ENCODE peak calls at places on chromosomes 11 and 22, in seven cellular contexts. R is left ventricle myocardium inferior, F is SHP77, A is NCI-H510A treated with DMSO at 0.1 percent for 48 hours, S is colonic mucosa, M is aorta, J is COLO829. I is an unnamed sample.

GRCh38 chr22:46569848-46570695 is 32.7 kb upstream of the CELSR1 start:
- DNase-seq in M (no peak), S (no peak), A (no peak), R (peak; percentile 8), J (no peak), F (no peak), I (no peak)

GRCh38 chr22:19879651-19879995 is 24.9 kb upstream of the GNB1L start:
- DNase-seq in R (no peak), F (no peak), J (no peak), A (no peak), S (no peak), M (peak; percentile 44), I (no peak)

GRCh38 chr22:19965771-19966709 is 24.4 kb upstream of the TXNRD2 start:
- DNase-seq in S (no peak), M (no peak), A (no peak), J (no peak), F (no peak), R (no peak), I (no peak)

GRCh38 chr22:49930596-49931412 is 12.4 kb downstream of the CRELD2 start:
- DNase-seq in F (peak; percentile 81), R (peak; percentile 58), S (peak; percentile 85), A (peak; percentile 54), J (peak; percentile 59), M (peak; percentile 86), I (no peak)

GRCh38 chr11:69335010-69335409 is 41.1 kb downstream of the MYEOV start:
- DNase-seq in S (peak; percentile 11), M (no peak), J (no peak), A (no peak), R (no peak), F (no peak), I (no peak)

GRCh38 chr11:17791144-17791543 is 56.6 kb downstream of the KCNC1 start:
- DNase-seq in M (no peak), S (no peak), R (no peak), J (no peak), A (no peak), F (no peak), I (no peak)

GRCh38 chr11:40227730-40228129 is 1231.7 kb downstream of the LRRC4C start:
- DNase-seq in A (no peak), M (no peak), R (no peak), J (no peak), S (no peak), F (no peak), I (no peak)

GRCh38 chr11:8100605-8101004 is 19.6 kb downstream of the TUB start:
- DNase-seq in M (no peak), A (no peak), S (no peak), J (no peak), F (no peak), R (no peak), I (no peak)

GRCh38 chr22:43266117-43266516 is 77.1 kb downstream of the SCUBE1 start:
- DNase-seq in S (no peak), A (no peak), R (no peak), M (no peak), J (no peak), F (no peak), I (no peak)

GRCh38 chr22:50622723-50623327 is 5.1 kb downstream of the ARSA start:
- DNase-seq in A (peak; percentile 82), S (peak; percentile 91), M (no peak), R (no peak), J (no peak), F (peak; percentile 94), I (no peak)

GRCh38 chr11:97019754-97020153 is 629.9 kb downstream of the JRKL start:
- DNase-seq in S (no peak), R (no peak), J (no peak), F (no peak), M (no peak), A (no peak), I (no peak)

GRCh38 chr11:36441610-36442208 is 68.4 kb downstream of the TRAF6 start:
- DNase-seq in S (no peak), R (no peak), J (no peak), F (no peak), M (no peak), A (no peak), I (no peak)

GRCh38 chr11:86571273-86571948 is 101.0 kb downstream of the ME3 start:
- DNase-seq in S (peak; percentile 70), A (no peak), R (no peak), F (peak; percentile 28), J (no peak), M (no peak), I (no peak)

GRCh38 chr22:45549739-45550138 is 47.1 kb downstream of the FBLN1 start:
- DNase-seq in J (no peak), A (no peak), R (no peak), S (no peak), M (no peak), F (no peak), I (no peak)

GRCh38 chr11:44870615-44871176 is 80.0 kb downstream of the TP53I11 start:
- DNase-seq in M (no peak), S (no peak), J (no peak), R (no peak), A (no peak), F (no peak), I (no peak)

GRCh38 chr11:78560066-78560597 is 14.5 kb downstream of the NARS2 start:
- DNase-seq in J (no peak), F (no peak), S (no peak), A (no peak), R (no peak), M (no peak), I (no peak)

GRCh38 chr11:43507171-43507570 is 148.5 kb downstream of the TTC17 start:
- DNase-seq in A (no peak), F (no peak), S (no peak), R (no peak), M (no peak), J (no peak), I (no peak)

GRCh38 chr22:38754247-38755154 is 1.3 kb downstream of the SUN2 start:
- DNase-seq in F (peak; percentile 55), J (peak; percentile 27), A (peak; percentile 66), S (peak; percentile 74), R (peak; percentile 54), M (peak; percentile 85), I (no peak)

GRCh38 chr11:10550503-10550902 is 9.5 kb upstream of the RNF141 start:
- DNase-seq in J (no peak), F (no peak), S (no peak), R (no peak), A (no peak), M (no peak), I (no peak)

GRCh38 chr11:92153542-92153941 is 71.1 kb upstream of the FAT3 start:
- DNase-seq in R (no peak), J (no peak), M (no peak), S (no peak), A (no peak), F (no peak), I (no peak)

GRCh38 chr22:41181349-41182241 is 23.5 kb upstream of the L3MBTL2 start:
- DNase-seq in S (no peak), F (no peak), R (no peak), J (no peak), M (peak; percentile 51), A (peak; percentile 36), I (no peak)

GRCh38 chr11:114216804-114217195 is 79.4 kb upstream of the NNMT start:
- DNase-seq in R (no peak), M (no peak), S (no peak), J (no peak), A (no peak), F (no peak), I (no peak)

GRCh38 chr11:7936615-7937014 is 4.9 kb downstream of the OR10A3 start:
- DNase-seq in J (no peak), R (no peak), A (no peak), M (no peak), S (peak; percentile 50), F (no peak), I (no peak)

GRCh38 chr11:17978553-17979287 is 34.1 kb downstream of the SERGEF start:
- DNase-seq in R (peak; percentile 42), A (peak; percentile 54), J (peak; percentile 56), S (peak; percentile 35), M (no peak), F (no peak), I (no peak)

GRCh38 chr11:127651175-127651887 is 650.8 kb upstream of the KIRREL3 start:
- DNase-seq in M (no peak), J (peak; percentile 66), R (no peak), S (no peak), A (no peak), F (no peak), I (no peak)

GRCh38 chr11:61297741-61298140 is 2.6 kb upstream of the VWCE start:
- DNase-seq in A (no peak), R (no peak), S (no peak), F (no peak), J (peak; percentile 50), M (peak; percentile 59), I (no peak)

GRCh38 chr11:102849319-102849718 is 5.9 kb upstream of the MMP3 start:
- DNase-seq in F (no peak), R (no peak), J (no peak), S (no peak), M (no peak), A (no peak), I (no peak)

GRCh38 chr11:45921561-45922424 is 663 bp upstream of the LARGE2 start:
- DNase-seq in S (peak; percentile 68), A (peak; percentile 38), F (peak; percentile 18), R (peak; percentile 13), J (no peak), M (peak; percentile 42), I (no peak)

GRCh38 chr11:128458316-128458715 is 129.0 kb downstream of the ETS1 start:
- DNase-seq in J (peak; percentile 63), S (no peak), A (no peak), R (no peak), M (no peak), F (no peak), I (no peak)

GRCh38 chr11:107538239-107538638 is 27.3 kb downstream of the ALKBH8 start:
- DNase-seq in M (no peak), A (no peak), J (no peak), F (no peak), R (no peak), S (no peak), I (no peak)

GRCh38 chr11:63635762-63636465 is 21.7 kb upstream of the PLAAT3 start:
- DNase-seq in J (peak; percentile 73), S (peak; percentile 66), A (peak; percentile 15), F (peak; percentile 43), M (peak; percentile 59), R (peak; percentile 26), I (peak; percentile 59)

GRCh38 chr22:42217019-42217751 is 53.3 kb downstream of the TCF20 start:
- DNase-seq in R (no peak), S (no peak), J (no peak), A (no peak), F (no peak), M (no peak), I (no peak)

GRCh38 chr11:11979487-11980117 is 28.8 kb downstream of the DKK3 start:
- DNase-seq in S (no peak), A (no peak), F (no peak), M (no peak), R (peak; percentile 54), J (no peak), I (no peak)

GRCh38 chr11:133007020-133007584 is 525.2 kb downstream of the OPCML start:
- DNase-seq in A (no peak), F (no peak), S (no peak), M (no peak), J (no peak), R (no peak), I (no peak)

GRCh38 chr11:6856871-6857270 is 6.0 kb upstream of the OR10A2 start:
- DNase-seq in F (no peak), A (no peak), M (no peak), S (no peak), J (no peak), R (no peak), I (no peak)

GRCh38 chr11:46222485-46223251 is 54.8 kb upstream of the CREB3L1 start:
- DNase-seq in S (peak; percentile 59), F (no peak), R (no peak), A (no peak), M (no peak), J (no peak), I (no peak)

GRCh38 chr11:126440276-126440675 is 84.8 kb downstream of the ST3GAL4 start:
- DNase-seq in F (no peak), S (no peak), J (no peak), R (no peak), M (no peak), A (no peak), I (no peak)